ENCODE peak calls at places on chromosomes 3 and 15, in ten cellular contexts. C is HL-60; Q is ovary; W is mammary epithelial cell; Z is stomach; B is foreskin keratinocyte; T is A549; A is breast epithelium; S is colonic mucosa; V is CD8-positive, alpha-beta T cell. L is an unnamed sample.

GRCh38 chr15:67017318-67017717 is 48.1 kb upstream of the SMAD3 start:
- DNase-seq in Q (no peak), B (no peak), V (no peak), T (no peak), A (no peak), S (no peak), W (no peak), Z (no peak), C (peak; percentile 62), L (no peak)

GRCh38 chr3:59518268-59518667 is 468.4 kb upstream of the CFAP20DC start:
- DNase-seq in W (no peak), C (no peak), B (no peak), Z (no peak), Q (no peak), S (no peak), A (no peak), V (no peak), T (no peak), L (no peak)

GRCh38 chr3:73029321-73029796 is 32.1 kb upstream of the EBLN2 start:
- DNase-seq in S (no peak), C (no peak), Q (no peak), Z (no peak), V (no peak), T (peak; percentile 12), W (peak; percentile 94), A (no peak), B (peak; percentile 93), L (peak; percentile 67)

GRCh38 chr3:141940204-141940776 is 63.8 kb downstream of the ATP1B3 start:
- DNase-seq in V (no peak), A (peak; percentile 93), C (peak; percentile 52), T (peak; percentile 47), Q (no peak), Z (no peak), B (peak; percentile 99), S (peak; percentile 73), W (peak; percentile 99), L (peak; percentile 95)

GRCh38 chr3:147906275-147906674 is 497.1 kb downstream of the ZIC1 start:
- DNase-seq in S (no peak), V (no peak), T (no peak), B (no peak), A (no peak), W (peak; percentile 41), Q (no peak), C (no peak), Z (no peak), L (no peak)

GRCh38 chr15:60000113-60000823 is 3.8 kb upstream of the FOXB1 start:
- DNase-seq in C (no peak), W (no peak), V (no peak), Q (no peak), T (no peak), Z (no peak), S (no peak), B (no peak), A (no peak), L (no peak)

GRCh38 chr15:51536965-51537574 is 85.5 kb downstream of the DMXL2 start:
- DNase-seq in A (no peak), C (no peak), V (no peak), W (no peak), T (peak; percentile 46), Q (no peak), Z (no peak), S (no peak), B (no peak), L (peak; percentile 23)

GRCh38 chr15:58521293-58521991 is 89.7 kb downstream of the LIPC start:
- DNase-seq in W (peak; percentile 93), S (no peak), T (peak; percentile 60), A (no peak), B (peak; percentile 99), Z (no peak), V (no peak), Q (no peak), C (peak; percentile 95), L (peak; percentile 90)

GRCh38 chr15:75836953-75837321 is 6.3 kb upstream of the UBE2Q2 start:
- DNase-seq in W (peak; percentile 82), C (peak; percentile 86), Z (no peak), A (no peak), V (no peak), Q (no peak), B (peak; percentile 59), T (no peak), S (no peak), L (peak; percentile 57)

GRCh38 chr15:25768271-25768670 is 94.9 kb downstream of the ATP10A start:
- DNase-seq in W (no peak), V (no peak), C (no peak), A (no peak), B (no peak), Q (no peak), S (no peak), Z (no peak), T (no peak), L (no peak)

GRCh38 chr15:31309893-31310606 is 16.6 kb upstream of the KLF13 start:
- DNase-seq in S (peak; percentile 11), B (no peak), Z (no peak), V (no peak), A (peak; percentile 19), Q (no peak), W (no peak), T (no peak), C (no peak), L (no peak)

GRCh38 chr3:132661120-132661519 is 991 bp downstream of the UBA5 start:
- DNase-seq in S (no peak), C (no peak), Q (no peak), B (no peak), Z (no peak), W (no peak), A (no peak), T (no peak), V (no peak), L (no peak)

GRCh38 chr3:69329897-69330296 is 56.0 kb downstream of the FRMD4B start:
- DNase-seq in S (no peak), A (no peak), B (no peak), W (no peak), Q (no peak), Z (no peak), C (no peak), V (no peak), T (no peak), L (no peak)

GRCh38 chr15:42155546-42156265 is 730 bp downstream of the PLA2G4F start:
- DNase-seq in B (no peak), Z (peak; percentile 84), A (peak; percentile 61), S (peak; percentile 83), V (no peak), T (no peak), Q (no peak), C (no peak), W (peak; percentile 32), L (no peak)

DNA sequence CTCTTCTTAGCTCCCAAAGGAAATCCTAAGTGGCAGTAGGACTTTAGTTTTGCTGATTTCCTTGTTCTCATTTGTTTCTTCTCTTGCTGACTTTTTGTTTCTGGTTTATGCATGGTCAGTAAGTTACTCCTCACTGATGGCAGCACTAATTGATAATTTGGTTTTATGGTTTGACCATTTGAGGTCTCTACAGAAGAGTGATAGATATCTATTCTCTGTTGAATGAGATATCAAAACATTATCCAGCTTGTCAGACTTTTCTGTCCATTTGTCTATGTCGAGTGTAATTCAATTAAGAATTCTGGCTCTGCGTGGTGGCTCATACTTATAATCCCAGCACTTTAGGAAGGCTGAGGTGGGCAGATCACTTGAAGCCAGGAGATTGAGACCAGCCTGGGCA is 84.5 kb upstream of the PLXND1 start:
- DNase-seq in W (no peak), A (no peak), V (no peak), Z (no peak), C (no peak), T (no peak), S (no peak), Q (no peak), B (no peak), L (no peak)
- H3K27ac ChIP-seq in W (no peak overlapping the region), A (no peak overlapping the region), V (no peak overlapping the region), Z (no peak overlapping the region), C (no peak overlapping the region), T (peak overlapping the region; percentile 53), S (no peak overlapping the region), Q (no peak overlapping the region), B (no peak overlapping the region), L (no peak overlapping the region)

DNA sequence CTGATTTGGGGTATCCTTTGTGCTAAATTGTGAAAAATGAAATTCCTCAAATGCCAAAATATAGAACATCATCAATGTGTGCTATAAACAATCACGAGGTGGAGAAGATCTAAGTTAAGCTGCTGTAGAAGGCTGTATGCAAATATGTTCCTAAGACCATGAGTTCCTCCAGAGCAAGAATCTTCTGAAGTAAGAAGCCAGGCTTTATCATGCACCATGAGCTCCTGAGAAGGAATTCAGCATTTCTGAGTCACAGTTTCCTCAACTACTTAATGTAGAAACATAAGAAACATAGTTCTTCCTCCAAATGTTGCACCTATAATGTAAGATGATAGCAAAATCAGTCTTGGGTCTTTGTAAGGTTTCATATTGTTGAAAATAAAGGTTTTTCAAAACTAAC is 241.7 kb upstream of the MDFIC2 start:
- DNase-seq in C (no peak), T (no peak), Z (no peak), S (no peak), V (no peak), Q (no peak), W (no peak), A (no peak), B (no peak), L (no peak)
- TF ChIP-seq CTCF in C (no peak), T (no peak), Z (no peak), S (no peak), V (no peak), Q (no peak), W (no peak), A (no peak), B (no peak), L (no peak)

GRCh38 chr15:62779041-62779810 is 263.3 kb upstream of the TPM1 start:
- DNase-seq in W (no peak), A (no peak), B (no peak), S (no peak), V (no peak), Q (peak; percentile 57), C (no peak), Z (no peak), T (no peak), L (no peak)
- H3K27ac ChIP-seq in W (no peak overlapping the region), A (no peak overlapping the region), B (no peak overlapping the region), S (no peak overlapping the region), V (no peak overlapping the region), Q (peak overlapping the region; percentile 58), C (no peak overlapping the region), Z (no peak overlapping the region), T (peak overlapping the region; percentile 20), L (no peak overlapping the region)

GRCh38 chr3:33061782-33062181 is 35.2 kb downstream of the GLB1 start:
- DNase-seq in T (no peak), B (peak; percentile 16), A (no peak), C (no peak), W (no peak), S (no peak), Z (no peak), V (no peak), Q (no peak), L (no peak)

GRCh38 chr3:33063651-33064051 is 33.3 kb downstream of the GLB1 start:
- DNase-seq in T (no peak), Q (no peak), V (peak; percentile 62), S (no peak), A (no peak), W (no peak), Z (no peak), C (no peak), B (no peak), L (no peak)

GRCh38 chr3:33067484-33067883 is 29.5 kb downstream of the GLB1 start:
- DNase-seq in B (no peak), T (no peak), S (no peak), V (no peak), Q (no peak), A (no peak), C (no peak), Z (no peak), W (no peak), L (no peak)

GRCh38 chr3:33062814-33063346 is 34.1 kb downstream of the GLB1 start:
- DNase-seq in Z (no peak), Q (no peak), S (no peak), T (no peak), W (no peak), V (no peak), C (no peak), B (no peak), A (no peak), L (no peak)

GRCh38 chr3:33064929-33065328 is 32.0 kb downstream of the GLB1 start:
- DNase-seq in C (peak; percentile 5), T (no peak), A (no peak), B (no peak), V (no peak), W (no peak), Z (no peak), S (no peak), Q (no peak), L (no peak)
- TF ChIP-seq CTCF in C (no peak), T (peak; percentile 13), A (no peak), B (peak; percentile 46), V (no peak), W (no peak), Z (no peak), S (no peak), Q (no peak), L (no peak)